ENCODE peak calls at places on chromosomes 16 and 17, in nine cellular contexts. D, O, R, T, G, M, U, F and W are unnamed samples.

GRCh38 chr16:22318690-22319358 is 21.6 kb downstream of the POLR3E start:
- DNase-seq in D (no peak), O (peak), R (peak), T (no peak), G (peak), M (peak), U (no peak), F (peak), W (no peak)

GRCh38 chr16:11672206-11673090 is 4.2 kb downstream of the SNN start:
- DNase-seq in D (no peak), O (peak), R (peak), T (no peak), G (no peak), M (peak), U (no peak), F (no peak), W (peak)

GRCh38 chr17:83004791-83005380 is 74.5 kb upstream of the METRNL start:
- DNase-seq in D (no peak), O (no peak), R (no peak), T (no peak), G (no peak), M (no peak), U (no peak), F (no peak), W (no peak)

GRCh38 chr16:25135239-25135878 is 23.8 kb downstream of the LCMT1 start:
- DNase-seq in D (no peak), O (no peak), R (no peak), T (no peak), G (peak), M (no peak), U (no peak), F (no peak), W (no peak)

GRCh38 chr17:4073983-4074830 is 68.6 kb downstream of the ZZEF1 start:
- DNase-seq in D (peak), O (peak), R (no peak), T (no peak), G (no peak), M (no peak), U (no peak), F (no peak), W (peak)

GRCh38 chr16:1749152-1750117 is 21.9 kb downstream of the NME3 start:
- DNase-seq in D (no peak), O (no peak), R (no peak), T (no peak), G (no peak), M (no peak), U (no peak), F (no peak), W (no peak)

GRCh38 chr16:61024180-61024900 is 1011.9 kb downstream of the CDH8 start:
- DNase-seq in D (no peak), O (no peak), R (no peak), T (no peak), G (no peak), M (no peak), U (no peak), F (no peak), W (no peak)

GRCh38 chr16:78324649-78325274 is 225.3 kb downstream of the WWOX start:
- DNase-seq in D (no peak), O (no peak), R (no peak), T (no peak), G (no peak), M (no peak), U (no peak), F (peak), W (no peak)

GRCh38 chr17:45296003-45296832 is 20.6 kb downstream of the MAP3K14 start:
- DNase-seq in D (peak), O (peak), R (no peak), T (no peak), G (peak), M (no peak), U (no peak), F (no peak), W (peak)

GRCh38 chr17:14337596-14338079 is 36.8 kb downstream of the HS3ST3B1 start:
- DNase-seq in D (no peak), O (no peak), R (no peak), T (no peak), G (no peak), M (no peak), U (no peak), F (no peak), W (no peak)

GRCh38 chr16:54447606-54448440 is 161.2 kb upstream of the IRX3 start:
- DNase-seq in D (no peak), O (no peak), R (no peak), T (peak), G (peak), M (no peak), U (no peak), F (no peak), W (no peak)

GRCh38 chr17:42667088-42667951 is 8.2 kb downstream of the TUBG2 start:
- DNase-seq in D (peak), O (peak), R (no peak), T (no peak), G (peak), M (no peak), U (no peak), F (no peak), W (no peak)

GRCh38 chr16:23502466-23502865 is 7.8 kb downstream of the GGA2 start:
- DNase-seq in D (no peak), O (no peak), R (no peak), T (no peak), G (no peak), M (no peak), U (no peak), F (no peak), W (no peak)

GRCh38 chr17:58786586-58787295 is 31.1 kb downstream of the PPM1E start:
- DNase-seq in D (no peak), O (no peak), R (no peak), T (peak), G (peak), M (no peak), U (no peak), F (no peak), W (no peak)

GRCh38 chr16:9518054-9518453 is 426.6 kb downstream of the HAPSTR1 start:
- DNase-seq in D (peak), O (no peak), R (no peak), T (no peak), G (peak), M (no peak), U (no peak), F (no peak), W (no peak)

GRCh38 chr16:29892458-29892813 is 6.9 kb downstream of the SEZ6L2 start:
- DNase-seq in D (no peak), O (no peak), R (no peak), T (no peak), G (no peak), M (no peak), U (no peak), F (no peak), W (no peak)

GRCh38 chr17:7045492-7046126 is 1.7 kb upstream of the SLC16A11 start:
- DNase-seq in D (no peak), O (no peak), R (peak), T (no peak), G (peak), M (peak), U (no peak), F (peak), W (no peak)

GRCh38 chr17:19706791-19707727 is 9.3 kb downstream of the SLC47A2 start:
- DNase-seq in D (no peak), O (no peak), R (no peak), T (no peak), G (peak), M (no peak), U (no peak), F (no peak), W (no peak)

GRCh38 chr16:81633147-81633619 is 145.9 kb upstream of the PLCG2 start:
- DNase-seq in D (no peak), O (no peak), R (no peak), T (no peak), G (no peak), M (no peak), U (no peak), F (peak), W (no peak)

GRCh38 chr17:29746669-29747068 is 124.0 kb upstream of the CORO6 start:
- DNase-seq in D (no peak), O (no peak), R (no peak), T (no peak), G (no peak), M (no peak), U (no peak), F (no peak), W (no peak)

GRCh38 chr17:42953669-42954068 is 10.6 kb downstream of the AARSD1 start:
- DNase-seq in D (no peak), O (no peak), R (no peak), T (no peak), G (no peak), M (no peak), U (no peak), F (no peak), W (no peak)

GRCh38 chr16:80092686-80093085 is 448.1 kb upstream of the DYNLRB2 start:
- DNase-seq in D (no peak), O (no peak), R (no peak), T (no peak), G (no peak), M (no peak), U (no peak), F (no peak), W (no peak)

GRCh38 chr16:28609631-28610594 is at the start of gene SULT1A1:
- DNase-seq in D (peak), O (peak), R (no peak), T (no peak), G (peak), M (no peak), U (no peak), F (peak), W (no peak)

GRCh38 chr16:14529010-14529669 is 100.9 kb downstream of the PARN start:
- DNase-seq in D (peak), O (peak), R (peak), T (peak), G (peak), M (peak), U (peak), F (peak), W (peak)

GRCh38 chr17:79802736-79803420 is 6.0 kb upstream of the CBX8 start:
- DNase-seq in D (no peak), O (no peak), R (no peak), T (no peak), G (no peak), M (no peak), U (no peak), F (peak), W (no peak)

GRCh38 chr17:79800325-79801155 is 3.7 kb upstream of the CBX8 start:
- DNase-seq in D (no peak), O (peak), R (peak), T (no peak), G (peak), M (no peak), U (no peak), F (peak), W (peak)

GRCh38 chr17:79802039-79802735 is 5.3 kb upstream of the CBX8 start:
- DNase-seq in D (no peak), O (no peak), R (no peak), T (no peak), G (no peak), M (no peak), U (no peak), F (no peak), W (no peak)

GRCh38 chr17:79799538-79800324 is 2.9 kb upstream of the CBX8 start:
- DNase-seq in D (no peak), O (peak), R (no peak), T (no peak), G (no peak), M (no peak), U (no peak), F (no peak), W (no peak)

GRCh38 chr17:79801156-79802038 is 4.5 kb upstream of the CBX8 start:
- DNase-seq in D (no peak), O (peak), R (no peak), T (no peak), G (peak), M (no peak), U (no peak), F (peak), W (no peak)
- H3K4me3 ChIP-seq in D (no peak), O (no peak), R (no peak), T (no peak), G (no peak), M (no peak), U (peak), F (peak), W (no peak)

DNA sequence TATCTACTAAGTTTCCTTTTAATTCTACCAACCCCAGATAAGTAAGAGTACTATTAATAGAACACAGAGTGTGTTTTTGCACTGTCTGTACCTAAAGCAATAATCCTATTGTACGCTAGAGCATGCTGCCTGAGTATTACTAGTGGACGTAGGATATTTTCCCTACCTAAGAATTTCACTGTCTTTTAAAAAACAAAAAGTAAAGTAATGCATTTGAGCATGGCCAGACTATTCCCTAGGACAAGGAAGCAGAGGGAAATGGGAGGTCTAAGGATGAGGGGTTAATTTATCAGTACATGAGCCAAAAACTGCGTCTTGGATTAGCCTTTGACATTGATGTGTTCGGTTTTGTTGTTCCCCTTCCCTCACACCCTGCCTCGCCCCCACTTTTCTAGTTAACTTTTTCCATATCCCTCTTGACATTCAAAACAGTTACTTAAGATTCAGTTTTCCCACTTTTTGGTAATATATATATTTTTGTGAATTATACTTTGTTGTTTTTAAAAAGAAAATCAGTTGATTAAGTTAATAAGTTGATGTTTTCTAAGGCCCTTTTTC is 56.8 kb downstream of the HLF start:
- DNase-seq in D (no peak), O (no peak), R (no peak), T (no peak), G (no peak), M (no peak), U (no peak), F (no peak), W (no peak)
- H3K4me3 ChIP-seq in D (no peak), O (no peak), R (no peak), T (no peak), G (no peak), M (no peak), U (no peak), F (no peak), W (no peak)

DNA sequence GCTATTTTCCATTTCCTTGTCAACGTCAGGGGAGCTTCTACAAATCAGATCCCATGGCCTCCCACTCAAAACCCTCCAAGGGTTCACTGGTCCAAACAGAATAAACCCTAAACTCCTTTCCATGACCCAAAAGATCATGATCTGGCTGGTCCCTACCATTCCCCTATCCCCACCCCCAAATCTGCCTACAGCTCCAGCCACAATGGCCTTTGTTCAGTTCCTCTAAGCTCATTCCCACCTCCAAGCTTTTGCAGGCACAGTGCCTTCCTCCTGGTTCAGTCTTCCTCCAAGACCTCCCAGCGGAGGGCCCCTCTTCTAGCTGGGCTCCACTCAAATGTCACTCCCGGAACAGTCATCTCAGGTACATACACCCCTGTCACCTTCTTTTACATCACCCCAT is 2.0 kb downstream of the GPRC5B start:
- DNase-seq in D (no peak), O (no peak), R (no peak), T (no peak), G (no peak), M (no peak), U (no peak), F (peak), W (no peak)
- H3K4me3 ChIP-seq in D (peak), O (no peak), R (no peak), T (no peak), G (no peak), M (no peak), U (peak), F (peak), W (no peak)

GRCh38 chr17:54902017-54902416 is 1.4 kb downstream of the TOM1L1 start:
- DNase-seq in D (no peak), O (no peak), R (no peak), T (no peak), G (no peak), M (no peak), U (no peak), F (no peak), W (no peak)
- H3K4me3 ChIP-seq in D (no peak), O (no peak), R (no peak), T (no peak), G (peak), M (no peak), U (peak), F (no peak), W (no peak)

GRCh38 chr17:52156576-52156975 is 1.9 kb downstream of the CA10 start:
- DNase-seq in D (no peak), O (no peak), R (no peak), T (no peak), G (no peak), M (no peak), U (no peak), F (peak), W (no peak)
- H3K4me3 ChIP-seq in D (no peak), O (no peak), R (no peak), T (no peak), G (no peak), M (no peak), U (no peak), F (peak), W (no peak)

DNA sequence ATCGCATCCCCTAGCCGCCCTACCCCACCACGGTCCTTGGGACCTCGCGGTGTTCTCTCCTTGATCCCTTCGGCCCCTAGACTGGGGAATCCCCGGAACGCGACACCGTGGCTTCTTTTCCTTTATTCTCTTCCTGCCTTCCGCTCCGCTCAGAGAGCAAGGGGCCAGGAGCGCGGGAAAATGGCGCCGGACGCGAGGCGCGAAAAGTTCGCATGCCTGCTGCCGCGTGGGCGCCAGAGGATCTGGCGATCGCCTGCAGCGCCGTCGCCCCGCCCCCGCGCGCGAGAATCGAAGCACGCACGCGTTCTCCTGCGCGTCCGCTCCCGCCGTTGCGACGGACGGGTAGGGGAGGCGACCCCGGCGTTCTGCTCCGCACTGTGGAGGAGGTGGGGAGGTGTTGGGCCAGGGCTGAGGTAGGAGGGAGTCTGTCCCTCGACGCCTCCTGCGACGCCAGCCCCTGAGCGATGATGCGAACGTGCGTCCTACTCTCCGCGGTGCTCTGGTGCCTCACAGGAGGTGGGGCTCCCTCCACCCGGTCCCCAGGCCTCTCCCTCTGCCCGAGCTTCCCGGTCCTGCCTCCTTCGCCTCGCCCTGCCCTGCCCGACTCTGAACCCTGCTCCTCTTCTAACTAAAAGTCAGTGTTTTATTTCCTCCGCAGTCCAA is at the start of gene ZPBP2:
- DNase-seq in D (no peak), O (peak), R (peak), T (no peak), G (no peak), M (no peak), U (no peak), F (peak), W (peak)
- H3K4me3 ChIP-seq in D (no peak), O (no peak), R (peak), T (no peak), G (no peak), M (peak), U (peak), F (no peak), W (peak)

GRCh38 chr17:2123467-2124251 is 68.8 kb downstream of the HIC1 start:
- DNase-seq in D (peak), O (peak), R (no peak), T (no peak), G (no peak), M (no peak), U (no peak), F (no peak), W (peak)
- H3K4me3 ChIP-seq in D (peak), O (no peak), R (no peak), T (no peak), G (no peak), M (no peak), U (peak), F (no peak), W (no peak)